ENCODE peak calls at places on chromosomes 6 and 20, in four cellular contexts. N is HCT116, S is HepG2, T is K562. Q is an unnamed sample.
A peak's percentile ranks its signal among the peaks of the same experiment; 100 is the strongest.

GRCh38 chr6:106913111-106913510 is 61.4 kb downstream of the CD24 start:
- DNase-seq in S (no peak), T (no peak), N (no peak), Q (no peak)

GRCh38 chr6:4662886-4663285 is 113.3 kb upstream of the CDYL start:
- DNase-seq in N (no peak), T (no peak), S (no peak), Q (no peak)

GRCh38 chr6:13992417-13993055 is 67.8 kb downstream of the RNF182 start:
- DNase-seq in S (no peak), N (peak; percentile 41), T (peak; percentile 80), Q (no peak)

GRCh38 chr6:151292974-151293373 is 53.2 kb downstream of the AKAP12 start:
- DNase-seq in S (no peak), N (no peak), T (no peak), Q (no peak)

GRCh38 chr20:666877-667276 is 8.7 kb downstream of the SCRT2 start:
- DNase-seq in N (no peak), T (no peak), S (no peak), Q (no peak)

GRCh38 chr20:1327241-1327653 is 1.7 kb downstream of the SDCBP2 start:
- DNase-seq in T (peak; percentile 16), N (no peak), S (no peak), Q (no peak)

GRCh38 chr6:143482593-143482992 is 28.9 kb downstream of the FUCA2 start:
- DNase-seq in T (no peak), S (no peak), N (no peak), Q (no peak)

GRCh38 chr6:64224819-64225218 is 589.2 kb downstream of the PHF3 start:
- DNase-seq in S (no peak), T (no peak), N (no peak), Q (no peak)

GRCh38 chr6:34143884-34144580 is 1.9 kb downstream of the GRM4 start:
- DNase-seq in S (peak; percentile 24), T (peak; percentile 75), N (no peak), Q (no peak)

GRCh38 chr6:7590918-7591302 is 912 bp downstream of the SNRNP48 start:
- DNase-seq in N (no peak), S (peak; percentile 30), T (peak; percentile 65), Q (no peak)

GRCh38 chr6:88869263-88870023 is 94.0 kb downstream of the RNGTT start:
- DNase-seq in N (no peak), T (no peak), S (no peak), Q (no peak)

GRCh38 chr20:35344354-35344837 is 52.2 kb upstream of the FAM83C start:
- DNase-seq in S (peak; percentile 92), T (peak; percentile 93), N (no peak), Q (no peak)

GRCh38 chr6:142846459-142846831 is 98.5 kb downstream of the HIVEP2 start:
- DNase-seq in N (no peak), S (no peak), T (no peak), Q (no peak)

GRCh38 chr6:30206799-30207618 is 6.2 kb downstream of the TRIM26 start:
- DNase-seq in N (no peak), S (peak; percentile 95), T (no peak), Q (no peak)

GRCh38 chr6:139588734-139589418 is 214.4 kb upstream of the CITED2 start:
- DNase-seq in T (no peak), S (peak; percentile 82), N (no peak), Q (no peak)

GRCh38 chr6:157644043-157644810 is 178.8 kb upstream of the SNX9 start:
- DNase-seq in T (no peak), S (no peak), N (no peak), Q (no peak)

GRCh38 chr6:39836621-39837020 is 44.4 kb downstream of the DAAM2 start:
- DNase-seq in N (no peak), T (no peak), S (no peak), Q (no peak)

GRCh38 chr6:41200296-41200900 is 551 bp downstream of the TREML2 start:
- DNase-seq in S (no peak), T (peak; percentile 76), N (no peak), Q (peak; percentile 58)

GRCh38 chr6:85250586-85251216 is 199.2 kb upstream of the NT5E start:
- DNase-seq in T (no peak), S (peak; percentile 3), N (no peak), Q (no peak)

GRCh38 chr6:43817192-43817591 is 47.2 kb downstream of the VEGFA start:
- DNase-seq in T (peak; percentile 71), N (peak; percentile 37), S (peak; percentile 72), Q (no peak)

GRCh38 chr20:10551732-10552724 is 116.9 kb downstream of the SLX4IP start:
- DNase-seq in N (no peak), T (peak; percentile 10), S (no peak), Q (no peak)

GRCh38 chr6:168050861-168051586 is 28.0 kb downstream of the FRMD1 start:
- DNase-seq in N (no peak), T (peak; percentile 20), S (no peak), Q (no peak)

GRCh38 chr20:47727170-47727880 is 58.0 kb downstream of the SULF2 start:
- DNase-seq in S (no peak), N (no peak), T (no peak), Q (peak; percentile 81)

GRCh38 chr6:109183109-109183508 is 87.8 kb downstream of the CEP57L1 start:
- DNase-seq in T (peak; percentile 50), S (no peak), N (no peak), Q (no peak)

GRCh38 chr20:3130051-3130600 is 29.5 kb downstream of the FASTKD5 start:
- DNase-seq in S (no peak), N (no peak), T (no peak), Q (no peak)

GRCh38 chr20:3133156-3133555 is 26.5 kb downstream of the FASTKD5 start:
- DNase-seq in S (no peak), N (no peak), T (no peak), Q (no peak)

GRCh38 chr20:3137492-3137891 is 22.2 kb downstream of the FASTKD5 start:
- DNase-seq in N (no peak), S (no peak), T (no peak), Q (no peak)

GRCh38 chr20:3134151-3134550 is 25.5 kb downstream of the FASTKD5 start:
- DNase-seq in N (no peak), S (no peak), T (no peak), Q (no peak)

DNA sequence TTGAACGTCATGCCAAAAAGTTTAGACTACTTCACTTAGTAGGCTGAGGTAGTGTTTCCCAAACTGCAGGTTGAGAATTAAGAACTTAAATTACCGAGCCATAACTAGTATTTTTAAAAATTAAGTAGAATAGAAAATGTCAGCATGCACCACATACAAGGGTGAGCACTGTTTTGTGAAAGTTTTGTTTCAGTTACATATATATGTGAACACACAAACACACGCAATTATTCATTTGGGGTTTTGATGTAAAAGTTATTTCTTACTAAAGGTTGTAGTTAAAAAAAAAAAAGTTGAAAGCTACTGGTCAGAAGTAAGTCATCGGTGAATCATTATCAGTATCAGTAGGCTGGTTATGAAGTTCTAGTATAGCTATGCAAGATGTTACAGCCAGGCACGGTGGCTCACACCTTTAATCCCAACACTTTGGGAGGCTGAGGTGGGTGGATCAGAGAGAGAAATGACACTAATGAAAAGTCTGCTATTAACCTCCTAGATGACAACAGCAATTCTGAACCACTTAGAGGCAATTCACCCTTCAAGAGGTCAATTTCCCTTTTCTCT is 24.1 kb downstream of the FASTKD5 start:
- DNase-seq in N (no peak), S (no peak), T (no peak), Q (no peak)
- TF ChIP-seq SRF in N (no peak), S (no peak), T (no peak), Q (no peak)

DNA sequence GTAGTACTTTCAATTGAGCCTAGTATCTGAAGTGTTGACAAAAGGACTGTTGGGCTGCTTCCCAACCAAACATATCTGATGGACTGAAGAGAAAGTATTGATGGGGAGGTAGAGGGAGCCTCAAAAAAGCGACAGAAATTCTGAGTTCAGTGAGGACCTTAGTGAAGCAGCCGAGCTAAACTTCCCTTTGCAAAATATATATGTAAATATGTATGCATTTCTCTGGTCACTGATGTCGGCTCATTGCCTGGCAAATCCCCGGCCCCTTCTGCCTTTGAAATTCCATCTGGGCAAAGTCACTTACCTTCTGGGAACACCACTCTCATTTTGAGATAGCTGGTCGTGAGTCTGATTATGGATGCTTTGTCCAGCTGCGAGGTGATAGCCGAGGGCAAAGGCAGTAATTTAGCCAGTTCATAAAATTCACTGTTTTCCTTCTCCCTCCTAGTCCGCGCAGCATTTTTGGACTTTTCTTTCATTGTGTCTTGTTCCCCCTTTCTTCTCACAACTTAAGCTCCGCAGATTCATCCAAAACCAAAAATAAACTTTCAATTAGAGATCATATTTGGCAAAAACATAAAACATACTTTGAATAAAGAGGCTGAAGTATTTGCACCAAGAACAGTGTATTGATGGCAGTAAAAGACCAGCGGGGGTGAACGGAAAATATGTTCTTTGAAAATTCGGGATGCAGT is 1.6 kb downstream of the SIM1 start:
- DNase-seq in S (no peak), T (no peak), N (no peak), Q (no peak)
- TF ChIP-seq EZH2 in S (no peak), T (no peak), N (no peak), Q (no peak)

GRCh38 chr6:54133186-54133585 is 21.9 kb downstream of the MLIP start:
- DNase-seq in N (no peak), S (no peak), T (no peak), Q (no peak)

GRCh38 chr6:54138795-54139194 is 27.6 kb downstream of the MLIP start:
- DNase-seq in S (no peak), N (no peak), T (no peak), Q (no peak)

GRCh38 chr6:54135665-54136370 is 24.6 kb downstream of the MLIP start:
- DNase-seq in N (no peak), S (peak; percentile 74), T (no peak), Q (no peak)

GRCh38 chr6:54132587-54132986 is 21.3 kb downstream of the MLIP start:
- DNase-seq in T (no peak), S (no peak), N (no peak), Q (no peak)

DNA sequence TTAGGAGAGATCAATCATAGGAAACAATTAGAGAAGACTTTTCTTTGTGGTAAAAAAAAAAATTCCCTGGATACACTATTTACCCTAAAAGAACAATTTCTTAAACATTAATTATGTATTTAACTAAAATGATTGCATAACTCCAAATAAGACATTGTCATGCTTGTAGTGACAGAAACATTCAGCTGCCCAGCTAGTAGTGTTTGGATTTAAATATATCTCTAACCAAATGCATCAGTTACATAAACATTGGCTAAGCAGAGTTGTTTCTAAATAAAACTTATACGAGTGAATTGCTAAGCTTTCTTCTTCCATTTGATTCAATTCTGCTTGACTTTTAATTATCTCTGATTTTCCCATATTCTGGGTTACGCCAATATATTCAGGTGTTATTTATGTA is 23.7 kb downstream of the MLIP start:
- DNase-seq in S (no peak), T (no peak), N (no peak), Q (no peak)
- TF ChIP-seq SRF in S (no peak), T (no peak), N (no peak), Q (no peak)

GRCh38 chr20:32585519-32586127 is 490 bp upstream of the NOL4L start:
- DNase-seq in N (no peak), T (no peak), S (no peak), Q (peak; percentile 26)
- TF ChIP-seq EZH2 in N (no peak), T (no peak), S (peak; percentile 70), Q (no peak)